ENCODE peak calls at places on chromosomes 13 and 19, in four cellular contexts. V is stimulated activated CD4-positive, alpha-beta T cell treated with anti-CD3 and anti-CD28 coated beads, Interleukin-15, amount 100 ng/mL, for 1 hour; H is activated naive CD4-positive, alpha-beta T cell; U is NCI-H146. I is an unnamed sample.

GRCh38 chr19:35459414-35460082 is 11.5 kb downstream of the FFAR2 start:
- DNase-seq in V (no peak), H (no peak), U (no peak), I (no peak)

GRCh38 chr19:11418518-11419506 is at the start of gene RGL3:
- DNase-seq in V (no peak), H (no peak), U (peak; percentile 95), I (no peak)

GRCh38 chr19:38003427-38004099 is 96.6 kb downstream of the SIPA1L3 start:
- DNase-seq in V (no peak), H (no peak), U (peak; percentile 78), I (peak; percentile 89)

GRCh38 chr13:48231080-48231479 is 1.9 kb upstream of the ITM2B start:
- DNase-seq in V (no peak), H (no peak), U (no peak), I (no peak)

GRCh38 chr13:40982772-40983171 is 36.3 kb downstream of the ELF1 start:
- DNase-seq in V (no peak), H (peak; percentile 8), U (no peak), I (no peak)

GRCh38 chr13:101903890-101904289 is 451.4 kb downstream of the ITGBL1 start:
- DNase-seq in V (no peak), H (no peak), U (no peak), I (no peak)

GRCh38 chr19:371501-372160 is 27.0 kb upstream of the MIER2 start:
- DNase-seq in V (no peak), H (no peak), U (no peak), I (peak; percentile 53)

GRCh38 chr19:5339950-5340636 is 519 bp downstream of the PTPRS start:
- DNase-seq in V (no peak), H (no peak), U (peak; percentile 46), I (no peak)

GRCh38 chr19:41997851-41998229 is 3.8 kb upstream of the ATP1A3 start:
- DNase-seq in V (no peak), H (no peak), U (peak; percentile 61), I (no peak)

GRCh38 chr19:37172368-37173366 is at the start of gene ZNF585A:
- DNase-seq in V (peak; percentile 69), H (peak; percentile 82), U (peak; percentile 97), I (peak; percentile 96)

GRCh38 chr13:109205315-109205714 is 575.9 kb downstream of the MYO16 start:
- DNase-seq in V (no peak), H (no peak), U (no peak), I (no peak)

GRCh38 chr19:24052811-24053210 is 34.2 kb upstream of the ZNF254 start:
- DNase-seq in V (no peak), H (no peak), U (no peak), I (no peak)

GRCh38 chr19:3573858-3574637 is 1.3 kb downstream of the HMG20B start:
- DNase-seq in V (peak; percentile 64), H (peak; percentile 54), U (peak; percentile 82), I (peak; percentile 97)

GRCh38 chr13:103291226-103291625 is 225.0 kb upstream of the SLC10A2 start:
- DNase-seq in V (no peak), H (no peak), U (no peak), I (no peak)

GRCh38 chr13:22092791-22093545 is 422.1 kb downstream of the FGF9 start:
- DNase-seq in V (no peak), H (no peak), U (no peak), I (no peak)

GRCh38 chr19:8539621-8540149 is 25.7 kb upstream of the ZNF414 start:
- DNase-seq in V (no peak), H (no peak), U (no peak), I (no peak)

GRCh38 chr13:38970380-38971051 is 20.1 kb downstream of the STOML3 start:
- DNase-seq in V (no peak), H (no peak), U (peak; percentile 62), I (no peak)

GRCh38 chr13:47215741-47216140 is 318.9 kb upstream of the HTR2A start:
- DNase-seq in V (no peak), H (no peak), U (no peak), I (no peak)

GRCh38 chr13:24502567-24503375 is 9.8 kb downstream of the PARP4 start:
- DNase-seq in V (no peak), H (no peak), U (no peak), I (no peak)

GRCh38 chr19:17511724-17512573 is 500 bp downstream of the PGLS start:
- DNase-seq in V (peak; percentile 74), H (peak; percentile 91), U (peak; percentile 94), I (peak; percentile 93)

GRCh38 chr13:99867535-99868271 is 103.9 kb downstream of the ZIC5 start:
- DNase-seq in V (no peak), H (no peak), U (no peak), I (no peak)

GRCh38 chr19:47306303-47306702 is 3.4 kb upstream of the C5AR1 start:
- DNase-seq in V (no peak), H (no peak), U (no peak), I (no peak)

I was measured in osteocyte.